ENCODE peak calls at places on chromosome 15, in six cellular contexts. L, H, T, C, R and P are unnamed samples.

GRCh38 chr15:31732695-31733094 is 297.6 kb upstream of the CHRNA7 start:
- DNase-seq in H (no peak), R (no peak), L (no peak), C (no peak), T (no peak), P (no peak)

GRCh38 chr15:42053914-42054313 is 33.1 kb upstream of the PLA2G4E start:
- DNase-seq in C (no peak), R (no peak), L (no peak), H (no peak), T (no peak), P (no peak)

GRCh38 chr15:59250249-59250648 is 43.6 kb downstream of the LDHAL6B start:
- DNase-seq in C (no peak), L (no peak), R (no peak), T (no peak), H (no peak), P (no peak)

GRCh38 chr15:22968356-22968755 is 11.8 kb downstream of the CYFIP1 start:
- DNase-seq in T (no peak), H (peak), C (peak), R (no peak), L (no peak), P (no peak)

GRCh38 chr15:75653347-75653913 is 5.7 kb downstream of the SNX33 start:
- DNase-seq in C (no peak), H (no peak), T (no peak), R (no peak), L (no peak), P (no peak)

GRCh38 chr15:64901914-64902313 is 9.8 kb upstream of the ANKDD1A start:
- DNase-seq in T (no peak), L (no peak), C (no peak), R (no peak), H (no peak), P (no peak)

GRCh38 chr15:67730135-67730534 is 95.2 kb upstream of the SKOR1 start:
- DNase-seq in C (no peak), R (no peak), H (no peak), L (no peak), T (no peak), P (no peak)

GRCh38 chr15:67834249-67834592 is 5.6 kb downstream of the RNU6-1 start:
- DNase-seq in H (no peak), C (no peak), T (no peak), R (no peak), L (no peak), P (no peak)

GRCh38 chr15:74995779-74996765 is 709 bp downstream of the SCAMP5 start:
- DNase-seq in C (no peak), T (peak), L (peak), R (no peak), H (no peak), P (no peak)

GRCh38 chr15:50247819-50248650 is 17.5 kb downstream of the HDC start:
- DNase-seq in L (no peak), R (no peak), T (no peak), C (no peak), H (no peak), P (peak)

GRCh38 chr15:42156266-42156922 is at the start of gene PLA2G4F:
- DNase-seq in R (no peak), T (no peak), H (no peak), L (peak), C (no peak), P (no peak)

GRCh38 chr15:88878720-88879184 is 16.6 kb downstream of the HAPLN3 start:
- DNase-seq in L (peak), R (peak), C (no peak), T (no peak), H (peak), P (no peak)

GRCh38 chr15:63012444-63012843 is 30.1 kb upstream of the TPM1 start:
- DNase-seq in C (no peak), T (no peak), R (no peak), H (no peak), L (no peak), P (no peak)

GRCh38 chr15:80880086-80880485 is 100.9 kb downstream of the CEMIP start:
- DNase-seq in C (no peak), T (no peak), L (no peak), R (no peak), H (no peak), P (no peak)

GRCh38 chr15:60553163-60553562 is 74.2 kb upstream of the ICE2 start:
- DNase-seq in T (no peak), R (no peak), C (no peak), L (no peak), H (no peak), P (no peak)

GRCh38 chr15:101280007-101280406 is 2.7 kb upstream of the SELENOS start:
- DNase-seq in C (no peak), L (no peak), H (no peak), T (no peak), R (no peak), P (no peak)

GRCh38 chr15:53962646-53963561 is 15.3 kb upstream of the UNC13C start:
- DNase-seq in T (no peak), R (no peak), L (peak), C (no peak), H (no peak), P (no peak)

GRCh38 chr15:70152070-70152480 is 54.4 kb upstream of the TLE3 start:
- DNase-seq in L (peak), H (no peak), C (peak), R (no peak), T (no peak), P (peak)